ENCODE peak calls at places on chromosomes 3 and 15, in five cellular contexts. D is breast epithelium, L is T-cell, W is tibial nerve, V is T-helper 2 cell. R is an unnamed sample.

GRCh38 chr15:42153874-42154575 is 2.4 kb downstream of the PLA2G4F start:
- DNase-seq in L (no peak), W (no peak), V (no peak), D (no peak), R (no peak)

GRCh38 chr3:149703474-149703873 is 45.6 kb upstream of the WWTR1 start:
- DNase-seq in L (no peak), D (no peak), W (peak), V (no peak), R (no peak)

GRCh38 chr3:4888913-4889846 is 90.1 kb upstream of the BHLHE40 start:
- DNase-seq in L (no peak), D (no peak), W (no peak), V (no peak), R (no peak)

GRCh38 chr3:189710620-189711388 is 79.6 kb downstream of the TP63 start:
- DNase-seq in D (peak), L (no peak), V (no peak), W (no peak), R (no peak)

GRCh38 chr3:39631136-39631535 is 163.7 kb downstream of the MOBP start:
- DNase-seq in L (no peak), D (no peak), V (no peak), W (no peak), R (no peak)

GRCh38 chr3:13134166-13134878 is 61.1 kb upstream of the IQSEC1 start:
- DNase-seq in W (no peak), V (no peak), D (no peak), L (no peak), R (no peak)

GRCh38 chr15:41777421-41777973 is 3.2 kb downstream of the MAPKBP1 start:
- DNase-seq in V (no peak), D (no peak), L (no peak), W (no peak), R (no peak)

GRCh38 chr15:48785195-48785594 is 25.7 kb downstream of the CEP152 start:
- DNase-seq in L (no peak), V (no peak), D (no peak), W (no peak), R (no peak)

GRCh38 chr15:22846073-22846472 is 7.6 kb downstream of the NIPA2 start:
- DNase-seq in D (no peak), L (no peak), V (no peak), W (no peak), R (no peak)

GRCh38 chr3:178320481-178321352 is 215.5 kb upstream of the KCNMB2 start:
- DNase-seq in W (no peak), L (no peak), V (no peak), D (no peak), R (no peak)

GRCh38 chr3:151709847-151710246 is 23.9 kb upstream of the AADACL2 start:
- DNase-seq in W (no peak), V (no peak), D (no peak), L (no peak), R (no peak)